ENCODE peak calls at places on chromosomes 5 and 9, in four cellular contexts. Q, E, S and R are unnamed samples.

GRCh38 chr9:26706223-26706622 is 186.4 kb downstream of the CAAP1 start:
- DNase-seq in E (no peak), S (no peak), Q (no peak), R (no peak)

GRCh38 chr9:115022760-115023434 is 92.5 kb upstream of the TNFSF8 start:
- DNase-seq in E (no peak), S (no peak), Q (no peak), R (no peak)

GRCh38 chr5:75049581-75050274 is 2.6 kb downstream of the GCNT4 start:
- DNase-seq in E (no peak), Q (peak; percentile 68), S (peak; percentile 70), R (peak; percentile 44)

GRCh38 chr5:155049569-155050383 is 36.2 kb downstream of the KIF4B start:
- DNase-seq in Q (peak; percentile 30), E (no peak), S (peak; percentile 50), R (no peak)

GRCh38 chr5:170522211-170523128 is 18.6 kb downstream of the KCNIP1 start:
- DNase-seq in Q (no peak), E (peak; percentile 71), S (no peak), R (no peak)

GRCh38 chr5:95162231-95162992 is 122.5 kb downstream of the MCTP1 start:
- DNase-seq in E (no peak), S (no peak), Q (no peak), R (peak; percentile 10)

GRCh38 chr9:10651012-10651411 is 38.2 kb upstream of the PTPRD start:
- DNase-seq in E (no peak), Q (no peak), S (no peak), R (no peak)

GRCh38 chr5:119031905-119032304 is 39.0 kb upstream of the DMXL1 start:
- DNase-seq in E (no peak), Q (peak; percentile 85), S (no peak), R (no peak)

GRCh38 chr5:14816374-14816998 is 55.1 kb downstream of the ANKH start:
- DNase-seq in S (no peak), Q (no peak), E (no peak), R (no peak)